ENCODE peak calls at places on chromosomes 3 and 15, in seven cellular contexts. R, U, A, Z, T, S and X are unnamed samples.

GRCh38 chr15:66163553-66163952 is 90.0 kb downstream of the MEGF11 start:
- DNase-seq in R (no peak), U (no peak), A (no peak), Z (no peak), T (no peak), S (no peak), X (no peak)

GRCh38 chr15:92880796-92881569 is 19.1 kb upstream of the CHD2 start:
- DNase-seq in R (peak; percentile 62), U (no peak), A (no peak), Z (no peak), T (no peak), S (no peak), X (no peak)

GRCh38 chr3:77320514-77320913 is 280.6 kb downstream of the ROBO2 start:
- DNase-seq in R (no peak), U (no peak), A (no peak), Z (no peak), T (no peak), S (no peak), X (no peak)

GRCh38 chr3:157089455-157090221 is 70.3 kb downstream of the CCNL1 start:
- DNase-seq in R (peak; percentile 75), U (peak; percentile 55), A (no peak), Z (peak; percentile 34), T (peak; percentile 67), S (peak; percentile 31), X (no peak)

GRCh38 chr15:66053991-66054390 is 184.7 kb downstream of the RAB11A start:
- DNase-seq in R (no peak), U (peak; percentile 55), A (no peak), Z (no peak), T (no peak), S (no peak), X (no peak)

GRCh38 chr3:60055765-60056164 is 1005.9 kb upstream of the CFAP20DC start:
- DNase-seq in R (no peak), U (no peak), A (no peak), Z (no peak), T (no peak), S (no peak), X (no peak)

GRCh38 chr15:59243622-59244021 is 37.0 kb downstream of the LDHAL6B start:
- DNase-seq in R (no peak), U (no peak), A (no peak), Z (no peak), T (no peak), S (no peak), X (no peak)

GRCh38 chr15:29925227-29926082 is 103.2 kb upstream of the TJP1 start:
- DNase-seq in R (peak; percentile 51), U (peak; percentile 82), A (no peak), Z (peak; percentile 55), T (peak; percentile 63), S (no peak), X (no peak)

GRCh38 chr15:27686376-27686775 is 412.7 kb downstream of the OCA2 start:
- DNase-seq in R (no peak), U (no peak), A (no peak), Z (no peak), T (no peak), S (no peak), X (no peak)

GRCh38 chr3:143482106-143483088 is 362.8 kb downstream of the CHST2 start:
- DNase-seq in R (no peak), U (no peak), A (no peak), Z (no peak), T (no peak), S (no peak), X (no peak)

GRCh38 chr3:111852540-111852939 is 6.5 kb upstream of the PHLDB2 start:
- DNase-seq in R (no peak), U (no peak), A (no peak), Z (no peak), T (no peak), S (no peak), X (no peak)

GRCh38 chr15:66153549-66154415 is 99.8 kb downstream of the MEGF11 start:
- DNase-seq in R (no peak), U (no peak), A (no peak), Z (no peak), T (no peak), S (no peak), X (no peak)

GRCh38 chr15:77819841-77820728 is 187.4 kb upstream of the LINGO1 start:
- DNase-seq in R (no peak), U (no peak), A (no peak), Z (peak; percentile 24), T (peak; percentile 27), S (no peak), X (no peak)

GRCh38 chr3:12803371-12803770 is 6.9 kb downstream of the CAND2 start:
- DNase-seq in R (no peak), U (no peak), A (no peak), Z (no peak), T (no peak), S (no peak), X (no peak)

GRCh38 chr15:63308947-63309346 is 31.5 kb downstream of the APH1B start:
- DNase-seq in R (no peak), U (no peak), A (no peak), Z (no peak), T (no peak), S (no peak), X (no peak)

GRCh38 chr15:94670436-94671034 is 439.2 kb downstream of the MCTP2 start:
- DNase-seq in R (no peak), U (no peak), A (no peak), Z (no peak), T (no peak), S (no peak), X (no peak)

GRCh38 chr3:171874251-171874679 is 31.1 kb downstream of the TMEM212 start:
- DNase-seq in R (peak; percentile 41), U (no peak), A (no peak), Z (no peak), T (no peak), S (no peak), X (no peak)

GRCh38 chr15:52699457-52699856 is 20.3 kb upstream of the ATOSA start:
- DNase-seq in R (no peak), U (no peak), A (no peak), Z (no peak), T (no peak), S (no peak), X (no peak)

GRCh38 chr3:189530822-189531221 is 100.4 kb upstream of the TP63 start:
- DNase-seq in R (no peak), U (no peak), A (no peak), Z (no peak), T (no peak), S (no peak), X (no peak)

GRCh38 chr15:64155802-64156651 is 4.5 kb downstream of the SNX22 start:
- DNase-seq in R (no peak), U (no peak), A (no peak), Z (no peak), T (no peak), S (no peak), X (no peak)

GRCh38 chr3:185152433-185153169 is at the start of gene C3orf70:
- DNase-seq in R (peak; percentile 27), U (peak; percentile 73), A (no peak), Z (peak; percentile 40), T (peak; percentile 69), S (no peak), X (no peak)

GRCh38 chr3:46866720-46867549 is 3.7 kb upstream of the MYL3 start:
- DNase-seq in R (peak; percentile 74), U (peak; percentile 92), A (no peak), Z (peak; percentile 82), T (peak; percentile 84), S (peak; percentile 86), X (peak; percentile 96)

GRCh38 chr3:101925564-101925963 is 76.2 kb downstream of the NFKBIZ start:
- DNase-seq in R (no peak), U (no peak), A (no peak), Z (no peak), T (no peak), S (no peak), X (no peak)

GRCh38 chr15:44710236-44711088 is 661 bp downstream of the PATL2 start:
- DNase-seq in R (peak; percentile 61), U (peak; percentile 56), A (no peak), Z (no peak), T (peak; percentile 63), S (peak; percentile 87), X (no peak)

GRCh38 chr3:54357307-54357706 is 235.0 kb downstream of the CACNA2D3 start:
- DNase-seq in R (no peak), U (no peak), A (no peak), Z (no peak), T (no peak), S (no peak), X (no peak)

GRCh38 chr3:112001516-112001915 is 2.8 kb downstream of the TAGLN3 start:
- DNase-seq in R (no peak), U (no peak), A (no peak), Z (no peak), T (no peak), S (no peak), X (peak; percentile 87)

GRCh38 chr3:24088782-24089181 is 143.7 kb downstream of the NR1D2 start:
- DNase-seq in R (no peak), U (no peak), A (no peak), Z (no peak), T (no peak), S (no peak), X (no peak)

GRCh38 chr15:100254694-100255093 is 87.1 kb downstream of the ADAMTS17 start:
- DNase-seq in R (no peak), U (no peak), A (no peak), Z (no peak), T (no peak), S (peak; percentile 3), X (no peak)

GRCh38 chr3:195081242-195081963 is 189.6 kb downstream of the XXYLT1 start:
- DNase-seq in R (no peak), U (peak; percentile 35), A (no peak), Z (no peak), T (no peak), S (no peak), X (no peak)

GRCh38 chr3:69204315-69204957 is 82.0 kb upstream of the LMOD3 start:
- DNase-seq in R (no peak), U (peak; percentile 61), A (no peak), Z (no peak), T (no peak), S (no peak), X (no peak)

GRCh38 chr3:14691719-14692118 is 16.8 kb downstream of the C3orf20 start:
- DNase-seq in R (no peak), U (no peak), A (no peak), Z (no peak), T (no peak), S (no peak), X (no peak)
- TF ChIP-seq POLR2A in R (no peak), U (no peak), A (no peak), Z (no peak), T (no peak), S (no peak), X (no peak)

GRCh38 chr15:74863239-74864056 is 9.7 kb downstream of the SCAMP2 start:
- DNase-seq in R (no peak), U (no peak), A (no peak), Z (peak; percentile 65), T (no peak), S (no peak), X (no peak)
- H3K4me1 ChIP-seq in R (peaks cover 53% of the 10 kb centered on the region), U (peaks cover 34% of the 10 kb centered on the region), A (peaks cover 52% of the 10 kb centered on the region), Z (peaks cover 21% of the 10 kb centered on the region), T (peaks cover 71% of the 10 kb centered on the region), S (peaks cover 24% of the 10 kb centered on the region), X (peaks cover 66% of the 10 kb centered on the region)

GRCh38 chr15:70853855-70854668 is at the start of gene LARP6:
- DNase-seq in R (peak; percentile 53), U (peak; percentile 76), A (no peak), Z (peak; percentile 51), T (peak; percentile 27), S (no peak), X (peak; percentile 91)
- TF ChIP-seq POLR2A in R (peak; percentile 72), U (no peak), A (no peak), Z (peak; percentile 74), T (peak; percentile 36), S (no peak), X (peak; percentile 34)

GRCh38 chr3:52232279-52233107 is 6.5 kb downstream of the TWF2 start:
- DNase-seq in R (no peak), U (no peak), A (no peak), Z (no peak), T (no peak), S (no peak), X (no peak)
- H3K4me1 ChIP-seq in R (peaks cover 14% of the 10 kb centered on the region), U (peaks cover 33% of the 10 kb centered on the region), A (peaks cover 14% of the 10 kb centered on the region), Z (peaks cover 15% of the 10 kb centered on the region), T (peaks cover 12% of the 10 kb centered on the region), S (no peaks in the 10 kb centered on the region), X (peaks cover 60% of the 10 kb centered on the region)